ENCODE peak calls at places on chromosomes 7 and 10, in six cellular contexts. One of them, this sample, is unnamed.
A peak's percentile ranks its signal among the peaks of the same experiment; 100 is the strongest.

GRCh38 chr10:29191674-29192073 is 97.2 kb upstream of the LYZL1 start:
- DNase-seq in AG09309: peak; percentile 10
- DNase-seq in GM23338: no peak
- DNase-seq in keratinocyte: no peak
- DNase-seq in IMR-90: peak; percentile 28
- DNase-seq in right atrium auricular region: no peak
- DNase-seq in this sample: no peak

GRCh38 chr7:79317728-79318127 is 135.7 kb downstream of the MAGI2 start:
- DNase-seq in AG09309: peak; percentile 63
- DNase-seq in GM23338: peak; percentile 74
- DNase-seq in keratinocyte: peak; percentile 33
- DNase-seq in IMR-90: peak; percentile 97
- DNase-seq in right atrium auricular region: no peak
- DNase-seq in this sample: no peak

GRCh38 chr7:32253245-32253644 is 183.0 kb upstream of the PDE1C start:
- DNase-seq in AG09309: no peak
- DNase-seq in GM23338: no peak
- DNase-seq in keratinocyte: no peak
- DNase-seq in IMR-90: no peak
- DNase-seq in right atrium auricular region: no peak
- DNase-seq in this sample: no peak

GRCh38 chr7:128148676-128149075 is 92.4 kb upstream of the LEP start:
- DNase-seq in AG09309: no peak
- DNase-seq in GM23338: no peak
- DNase-seq in keratinocyte: no peak
- DNase-seq in IMR-90: no peak
- DNase-seq in right atrium auricular region: no peak
- DNase-seq in this sample: no peak

GRCh38 chr10:86938260-86938659 is 19.2 kb downstream of the MMRN2 start:
- DNase-seq in AG09309: no peak
- DNase-seq in GM23338: no peak
- DNase-seq in keratinocyte: no peak
- DNase-seq in IMR-90: no peak
- DNase-seq in right atrium auricular region: peak; percentile 56
- DNase-seq in this sample: no peak

GRCh38 chr7:159092701-159093121 is 52.0 kb downstream of the VIPR2 start:
- DNase-seq in AG09309: no peak
- DNase-seq in GM23338: no peak
- DNase-seq in keratinocyte: no peak
- DNase-seq in IMR-90: no peak
- DNase-seq in right atrium auricular region: peak; percentile 57
- DNase-seq in this sample: no peak

GRCh38 chr10:101385866-101386658 is 32.1 kb downstream of the BTRC start:
- DNase-seq in AG09309: no peak
- DNase-seq in GM23338: no peak
- DNase-seq in keratinocyte: no peak
- DNase-seq in IMR-90: no peak
- DNase-seq in right atrium auricular region: no peak
- DNase-seq in this sample: no peak

GRCh38 chr7:130995252-130996081 is 261.5 kb upstream of the KLF14 start:
- DNase-seq in AG09309: no peak
- DNase-seq in GM23338: no peak
- DNase-seq in keratinocyte: no peak
- DNase-seq in IMR-90: no peak
- DNase-seq in right atrium auricular region: no peak
- DNase-seq in this sample: no peak

GRCh38 chr7:152568972-152569371 is 107.0 kb downstream of the XRCC2 start:
- DNase-seq in AG09309: no peak
- DNase-seq in GM23338: peak; percentile 30
- DNase-seq in keratinocyte: no peak
- DNase-seq in IMR-90: no peak
- DNase-seq in right atrium auricular region: no peak
- DNase-seq in this sample: no peak

GRCh38 chr10:86304436-86304835 is 62.2 kb downstream of the GRID1 start:
- DNase-seq in AG09309: no peak
- DNase-seq in GM23338: no peak
- DNase-seq in keratinocyte: no peak
- DNase-seq in IMR-90: no peak
- DNase-seq in right atrium auricular region: no peak
- DNase-seq in this sample: no peak

GRCh38 chr7:28093617-28094232 is 86.9 kb downstream of the JAZF1 start:
- DNase-seq in AG09309: no peak
- DNase-seq in GM23338: peak; percentile 96
- DNase-seq in keratinocyte: peak; percentile 21
- DNase-seq in IMR-90: peak; percentile 70
- DNase-seq in right atrium auricular region: peak; percentile 84
- DNase-seq in this sample: peak; percentile 85
- TF ChIP-seq CTCF in AG09309: peak; percentile 77
- TF ChIP-seq CTCF in GM23338: peak; percentile 98
- TF ChIP-seq CTCF in keratinocyte: peak; percentile 66
- TF ChIP-seq CTCF in IMR-90: peak; percentile 74
- TF ChIP-seq CTCF in right atrium auricular region: peak; percentile 39
- TF ChIP-seq CTCF in this sample: peak; percentile 90

GRCh38 chr7:140327261-140327661 is 71.1 kb downstream of the SLC37A3 start:
- DNase-seq in AG09309: no peak
- DNase-seq in GM23338: no peak
- DNase-seq in keratinocyte: no peak
- DNase-seq in IMR-90: no peak
- DNase-seq in right atrium auricular region: no peak
- DNase-seq in this sample: no peak

GRCh38 chr7:140324714-140325113 is 73.6 kb downstream of the SLC37A3 start:
- DNase-seq in AG09309: no peak
- DNase-seq in GM23338: no peak
- DNase-seq in keratinocyte: no peak
- DNase-seq in IMR-90: no peak
- DNase-seq in right atrium auricular region: no peak
- DNase-seq in this sample: no peak

GRCh38 chr7:140322759-140323158 is 75.6 kb downstream of the SLC37A3 start:
- DNase-seq in AG09309: no peak
- DNase-seq in GM23338: peak; percentile 54
- DNase-seq in keratinocyte: no peak
- DNase-seq in IMR-90: no peak
- DNase-seq in right atrium auricular region: no peak
- DNase-seq in this sample: no peak

GRCh38 chr7:140325600-140325999 is 72.7 kb downstream of the SLC37A3 start:
- DNase-seq in AG09309: no peak
- DNase-seq in GM23338: peak; percentile 31
- DNase-seq in keratinocyte: no peak
- DNase-seq in IMR-90: no peak
- DNase-seq in right atrium auricular region: no peak
- DNase-seq in this sample: no peak

DNA sequence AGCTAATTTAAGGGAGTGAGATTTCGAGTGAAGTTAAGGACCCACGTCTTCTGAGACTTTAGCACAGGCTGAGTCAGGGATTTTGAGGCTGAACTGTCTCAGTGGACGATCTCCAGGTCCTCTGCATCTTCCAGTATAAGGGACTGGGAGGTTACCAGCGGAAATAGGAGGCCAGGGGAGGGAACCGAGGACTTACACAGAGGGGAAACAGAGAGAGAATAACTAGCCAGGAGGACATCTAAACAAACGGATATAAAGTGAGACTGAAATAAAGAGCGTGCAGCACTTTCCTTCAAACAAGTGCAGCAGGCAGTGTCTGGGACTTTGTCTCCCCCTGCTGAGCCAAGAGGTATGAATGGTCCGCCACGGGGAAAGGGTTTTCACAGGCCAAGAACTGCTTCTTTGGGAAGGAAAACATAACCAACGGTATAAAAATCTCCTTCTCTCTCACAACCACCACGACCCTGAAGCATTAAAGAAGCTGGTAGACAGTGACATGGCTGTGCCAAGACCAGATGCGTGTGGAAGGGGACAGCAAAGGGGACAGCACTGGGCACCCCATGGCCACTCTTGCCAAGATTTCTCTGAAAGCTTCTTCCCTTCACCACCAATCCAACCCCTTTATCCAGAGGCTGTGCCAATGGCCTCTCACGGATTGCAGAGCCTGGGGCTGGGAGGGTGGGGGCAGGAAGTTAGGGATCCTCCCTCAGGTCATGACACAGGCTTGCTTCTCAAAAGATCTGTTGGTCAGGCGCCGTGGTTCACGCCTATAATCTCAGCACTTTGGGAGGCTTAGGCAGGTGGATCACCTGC is 72.0 kb downstream of the SLC37A3 start:
- DNase-seq in AG09309: peak; percentile 39
- DNase-seq in GM23338: peak; percentile 72
- DNase-seq in keratinocyte: no peak
- DNase-seq in IMR-90: peak; percentile 73
- DNase-seq in right atrium auricular region: peak; percentile 73
- DNase-seq in this sample: peak; percentile 70
- TF ChIP-seq CTCF in AG09309: peak; percentile 86
- TF ChIP-seq CTCF in GM23338: peak; percentile 64
- TF ChIP-seq CTCF in keratinocyte: peak; percentile 82
- TF ChIP-seq CTCF in IMR-90: peak; percentile 92
- TF ChIP-seq CTCF in right atrium auricular region: peak; percentile 43
- TF ChIP-seq CTCF in this sample: peak; percentile 80

DNA sequence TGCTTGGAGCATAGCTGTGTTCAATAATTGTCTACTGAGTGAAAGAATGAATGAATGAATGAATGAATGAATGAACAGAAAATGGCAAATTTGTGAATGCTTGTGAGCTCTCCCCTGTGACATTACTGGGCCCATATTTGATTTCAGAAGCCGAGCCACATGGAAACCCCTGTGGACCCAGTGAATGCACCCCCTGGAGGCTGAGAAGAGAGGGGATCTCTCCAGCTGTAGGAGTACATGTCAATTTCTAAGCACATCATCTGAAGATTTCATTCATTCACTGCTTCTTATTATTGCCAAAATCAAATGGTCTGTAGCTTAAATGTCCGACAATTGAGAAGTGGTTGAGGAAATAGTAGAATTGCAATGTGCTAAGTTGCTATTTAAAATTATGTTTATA is 58.3 kb upstream of the DOCK1 start:
- DNase-seq in AG09309: no peak
- DNase-seq in GM23338: peak; percentile 30
- DNase-seq in keratinocyte: no peak
- DNase-seq in IMR-90: no peak
- DNase-seq in right atrium auricular region: no peak
- DNase-seq in this sample: no peak
- TF ChIP-seq CTCF in AG09309: no peak
- TF ChIP-seq CTCF in GM23338: peak; percentile 49
- TF ChIP-seq CTCF in keratinocyte: no peak
- TF ChIP-seq CTCF in IMR-90: no peak
- TF ChIP-seq CTCF in right atrium auricular region: no peak
- TF ChIP-seq CTCF in this sample: no peak

GRCh38 chr7:54546081-54546985 is 4.2 kb downstream of the VSTM2A start:
- DNase-seq in AG09309: no peak
- DNase-seq in GM23338: peak; percentile 77
- DNase-seq in keratinocyte: no peak
- DNase-seq in IMR-90: no peak
- DNase-seq in right atrium auricular region: no peak
- DNase-seq in this sample: no peak
- TF ChIP-seq CTCF in AG09309: peak; percentile 5
- TF ChIP-seq CTCF in GM23338: peak; percentile 46
- TF ChIP-seq CTCF in keratinocyte: no peak
- TF ChIP-seq CTCF in IMR-90: no peak
- TF ChIP-seq CTCF in right atrium auricular region: no peak
- TF ChIP-seq CTCF in this sample: no peak

GRCh38 chr7:116840256-116840655 is 22.1 kb upstream of the CAPZA2 start:
- DNase-seq in AG09309: no peak
- DNase-seq in GM23338: no peak
- DNase-seq in keratinocyte: no peak
- DNase-seq in IMR-90: no peak
- DNase-seq in right atrium auricular region: no peak
- DNase-seq in this sample: no peak

DNA sequence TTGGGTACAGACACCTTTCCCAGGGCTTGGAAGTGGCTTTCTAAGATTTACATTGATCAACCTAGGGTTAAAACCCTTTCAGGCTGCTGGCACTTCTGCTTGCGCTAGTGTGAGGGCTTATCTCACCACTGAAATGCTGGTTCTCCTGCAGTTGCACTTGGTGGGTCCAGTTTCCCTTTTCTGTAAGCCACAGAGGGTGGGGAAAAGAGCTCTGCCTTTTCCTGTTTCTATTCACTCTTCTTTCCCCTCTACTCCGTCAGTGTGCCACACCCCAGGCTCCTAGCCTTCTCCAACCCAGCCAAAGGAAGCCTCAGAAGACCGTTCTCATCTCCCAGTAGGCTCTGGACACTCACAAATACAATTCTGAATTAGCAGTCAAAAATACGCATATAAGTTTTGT is 19.0 kb upstream of the CAPZA2 start:
- DNase-seq in AG09309: no peak
- DNase-seq in GM23338: no peak
- DNase-seq in keratinocyte: no peak
- DNase-seq in IMR-90: no peak
- DNase-seq in right atrium auricular region: no peak
- DNase-seq in this sample: peak; percentile 49
- TF ChIP-seq CTCF in AG09309: no peak
- TF ChIP-seq CTCF in GM23338: no peak
- TF ChIP-seq CTCF in keratinocyte: no peak
- TF ChIP-seq CTCF in IMR-90: no peak
- TF ChIP-seq CTCF in right atrium auricular region: no peak
- TF ChIP-seq CTCF in this sample: no peak

GRCh38 chr7:103074519-103075336 is at the start of the genes ARMC10 and FBXL13:
- DNase-seq in AG09309: peak; percentile 61
- DNase-seq in GM23338: peak; percentile 92
- DNase-seq in keratinocyte: peak; percentile 53
- DNase-seq in IMR-90: peak; percentile 87
- DNase-seq in right atrium auricular region: peak; percentile 89
- DNase-seq in this sample: peak; percentile 91
- TF ChIP-seq CTCF in AG09309: peak; percentile 4
- TF ChIP-seq CTCF in GM23338: no peak
- TF ChIP-seq CTCF in keratinocyte: no peak
- TF ChIP-seq CTCF in IMR-90: peak; percentile 29
- TF ChIP-seq CTCF in right atrium auricular region: peak; percentile 12
- TF ChIP-seq CTCF in this sample: peak; percentile 66